ENCODE peak calls at places on chromosomes 16 and 17, in ten cellular contexts. H is tibial artery, O is fibroblast of the aortic adventitia, V is AG04450, C is GM06990, E is heart right ventricle, B is left ventricle myocardium inferior, X is endothelial cell, G is right atrium auricular region, F is PC-9. K is an unnamed sample.

GRCh38 chr17:66778531-66778930 is 56.4 kb upstream of the CACNG5 start:
- DNase-seq in H (no peak), O (no peak), V (no peak), C (no peak), E (no peak), B (no peak), X (no peak), G (no peak), F (no peak), K (no peak)

GRCh38 chr16:50045412-50045811 is 20.4 kb upstream of the HEATR3 start:
- DNase-seq in H (no peak), O (no peak), V (no peak), C (no peak), E (no peak), B (no peak), X (no peak), G (no peak), F (no peak), K (no peak)

GRCh38 chr17:80761421-80761871 is 216.8 kb downstream of the RPTOR start:
- DNase-seq in H (no peak), O (peak), V (no peak), C (no peak), E (no peak), B (no peak), X (no peak), G (no peak), F (peak), K (no peak)

GRCh38 chr16:50538411-50539052 is 9.7 kb upstream of the NKD1 start:
- DNase-seq in H (no peak), O (no peak), V (no peak), C (no peak), E (no peak), B (no peak), X (no peak), G (no peak), F (peak), K (no peak)

GRCh38 chr17:17724307-17724921 is 43.2 kb downstream of the RAI1 start:
- DNase-seq in H (no peak), O (peak), V (no peak), C (peak), E (peak), B (no peak), X (peak), G (no peak), F (no peak), K (no peak)

GRCh38 chr17:17757944-17758343 is 76.7 kb downstream of the RAI1 start:
- DNase-seq in H (no peak), O (no peak), V (no peak), C (no peak), E (no peak), B (no peak), X (no peak), G (no peak), F (no peak), K (no peak)

GRCh38 chr17:48603959-48604769 is 622 bp downstream of the HOXB6 start:
- DNase-seq in H (no peak), O (no peak), V (no peak), C (no peak), E (no peak), B (no peak), X (no peak), G (no peak), F (peak), K (peak)

GRCh38 chr16:14196539-14196938 is 125.4 kb downstream of the MRTFB start:
- DNase-seq in H (no peak), O (peak), V (no peak), C (no peak), E (no peak), B (no peak), X (no peak), G (no peak), F (no peak), K (no peak)

GRCh38 chr16:48081656-48082055 is 74.1 kb downstream of the ABCC12 start:
- DNase-seq in H (no peak), O (peak), V (peak), C (no peak), E (no peak), B (no peak), X (no peak), G (no peak), F (peak), K (peak)

GRCh38 chr16:10572611-10573010 is 7.8 kb downstream of the EMP2 start:
- DNase-seq in H (no peak), O (no peak), V (no peak), C (no peak), E (no peak), B (no peak), X (no peak), G (no peak), F (no peak), K (no peak)

GRCh38 chr17:40615295-40615988 is 32.2 kb downstream of the SMARCE1 start:
- DNase-seq in H (no peak), O (peak), V (no peak), C (peak), E (peak), B (no peak), X (peak), G (no peak), F (peak), K (peak)
- TF ChIP-seq CTCF in H (no peak), O (peak), V (peak), C (peak), E (peak), B (peak), X (peak), G (peak), F (peak), K (peak)

GRCh38 chr17:50531428-50532025 is 1.0 kb upstream of the EPN3 start:
- DNase-seq in H (no peak), O (no peak), V (no peak), C (no peak), E (no peak), B (no peak), X (no peak), G (no peak), F (no peak), K (no peak)
- TF ChIP-seq CTCF in H (no peak), O (no peak), V (no peak), C (no peak), E (no peak), B (no peak), X (no peak), G (no peak), F (no peak), K (no peak)

DNA sequence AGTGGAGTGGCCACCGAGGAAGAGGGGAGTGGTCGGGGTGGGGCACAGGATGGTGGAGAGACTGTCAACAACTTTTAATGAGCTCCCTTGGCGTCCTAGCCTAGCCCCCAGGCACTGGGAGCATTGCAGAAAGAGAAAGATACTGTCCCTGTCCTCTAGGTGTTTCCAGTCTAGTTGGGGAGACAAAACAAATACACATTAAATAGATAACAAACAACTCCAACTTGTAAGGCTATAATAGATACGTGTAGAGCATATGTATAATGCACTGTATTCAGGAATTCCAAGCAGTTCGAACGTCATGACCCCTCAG is 435 bp upstream of the UBE2O start:
- DNase-seq in H (no peak), O (no peak), V (no peak), C (no peak), E (no peak), B (no peak), X (no peak), G (no peak), F (no peak), K (no peak)
- TF ChIP-seq CTCF in H (no peak), O (no peak), V (no peak), C (no peak), E (no peak), B (no peak), X (no peak), G (no peak), F (no peak), K (no peak)

GRCh38 chr16:90000733-90001427 is 18.4 kb downstream of the DBNDD1 start:
- DNase-seq in H (no peak), O (no peak), V (no peak), C (no peak), E (no peak), B (no peak), X (no peak), G (no peak), F (no peak), K (no peak)

GRCh38 chr16:90001761-90002503 is 17.3 kb downstream of the DBNDD1 start:
- DNase-seq in H (no peak), O (no peak), V (no peak), C (no peak), E (no peak), B (no peak), X (no peak), G (no peak), F (no peak), K (no peak)

GRCh38 chr16:89996178-89996489 is 23.1 kb downstream of the DBNDD1 start:
- DNase-seq in H (no peak), O (no peak), V (no peak), C (no peak), E (no peak), B (no peak), X (no peak), G (no peak), F (no peak), K (no peak)

GRCh38 chr16:90002759-90003158 is 16.5 kb downstream of the DBNDD1 start:
- DNase-seq in H (no peak), O (no peak), V (no peak), C (no peak), E (no peak), B (no peak), X (no peak), G (no peak), F (no peak), K (no peak)

DNA sequence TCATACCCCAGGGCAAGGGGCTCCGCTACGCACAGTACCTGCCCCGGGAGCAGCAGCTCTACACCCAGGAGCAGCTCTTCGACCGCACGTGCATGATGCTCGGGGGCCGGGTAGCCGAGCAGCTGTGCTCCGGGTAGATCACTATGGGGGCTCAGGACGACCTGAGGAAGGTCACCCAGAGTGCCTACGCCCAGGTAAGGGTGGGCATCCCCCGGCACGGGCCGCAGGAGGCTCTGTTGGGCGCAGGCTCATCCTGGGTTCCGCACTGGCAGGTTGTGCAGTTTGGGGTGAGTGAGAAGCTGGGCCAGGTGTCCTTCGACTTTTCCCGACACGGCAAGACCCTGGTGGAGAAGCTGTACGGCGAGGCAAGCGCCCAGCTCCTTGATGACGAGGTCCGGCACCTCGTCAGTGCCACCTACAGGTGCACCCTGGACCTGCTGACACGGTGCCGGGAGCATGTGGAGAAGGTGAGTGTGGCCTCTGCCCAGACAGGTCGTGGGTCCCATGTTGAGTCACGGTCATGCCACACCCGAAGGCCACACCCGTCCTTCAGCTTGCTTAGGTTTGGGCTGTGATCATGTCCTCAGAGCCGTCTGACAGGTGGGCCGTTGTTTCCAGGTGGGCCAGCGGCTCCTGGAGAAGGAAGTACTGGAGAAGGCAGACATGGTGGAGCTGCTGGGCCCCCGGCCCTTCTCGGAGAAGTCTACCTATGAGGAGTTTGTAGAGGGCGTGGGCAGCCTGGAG is 19.3 kb downstream of the DBNDD1 start:
- DNase-seq in H (no peak), O (no peak), V (no peak), C (no peak), E (no peak), B (no peak), X (no peak), G (no peak), F (no peak), K (no peak)
- TF ChIP-seq CTCF in H (no peak), O (no peak), V (no peak), C (no peak), E (no peak), B (no peak), X (no peak), G (no peak), F (no peak), K (no peak)

DNA sequence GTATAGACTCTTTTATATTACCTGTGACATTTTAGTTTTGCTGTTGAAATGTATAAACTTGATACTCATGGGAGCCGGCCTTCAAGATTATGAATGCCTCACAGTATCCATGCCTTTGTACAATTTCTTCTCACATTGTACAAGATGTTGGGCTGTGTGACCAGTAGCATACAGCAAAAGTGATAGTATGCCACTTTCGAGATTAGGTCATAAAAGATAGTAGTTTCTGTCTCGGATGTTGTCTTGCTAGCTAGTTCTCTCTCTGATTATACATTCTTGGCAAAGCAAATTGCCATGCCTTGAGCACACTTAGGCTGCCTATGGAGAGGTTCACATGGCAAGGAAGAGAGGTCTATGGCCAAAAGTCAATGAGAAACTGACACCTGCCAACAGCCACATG is 1309.8 kb upstream of the CDH8 start:
- DNase-seq in H (no peak), O (no peak), V (no peak), C (no peak), E (no peak), B (no peak), X (no peak), G (no peak), F (no peak), K (no peak)
- TF ChIP-seq CTCF in H (no peak), O (no peak), V (no peak), C (no peak), E (no peak), B (no peak), X (no peak), G (no peak), F (no peak), K (no peak)

GRCh38 chr17:56231693-56232092 is 78.4 kb downstream of the ANKFN1 start:
- DNase-seq in H (no peak), O (no peak), V (no peak), C (no peak), E (no peak), B (no peak), X (no peak), G (no peak), F (no peak), K (no peak)
- TF ChIP-seq CTCF in H (no peak), O (no peak), V (no peak), C (no peak), E (no peak), B (no peak), X (no peak), G (no peak), F (no peak), K (no peak)

GRCh38 chr16:85697441-85697840 is 8.7 kb upstream of the GINS2 start:
- DNase-seq in H (no peak), O (no peak), V (no peak), C (no peak), E (no peak), B (no peak), X (no peak), G (no peak), F (no peak), K (no peak)

GRCh38 chr16:85699628-85700027 is 10.9 kb upstream of the GINS2 start:
- DNase-seq in H (no peak), O (peak), V (no peak), C (no peak), E (no peak), B (peak), X (no peak), G (peak), F (no peak), K (no peak)

GRCh38 chr16:85696761-85697160 is 8.0 kb upstream of the GINS2 start:
- DNase-seq in H (no peak), O (no peak), V (no peak), C (no peak), E (no peak), B (no peak), X (no peak), G (no peak), F (no peak), K (no peak)

GRCh38 chr16:85698459-85699223 is 9.9 kb upstream of the GINS2 start:
- DNase-seq in H (no peak), O (no peak), V (no peak), C (no peak), E (no peak), B (no peak), X (no peak), G (no peak), F (no peak), K (no peak)

GRCh38 chr16:85699224-85699558 is 10.4 kb upstream of the GINS2 start:
- DNase-seq in H (no peak), O (no peak), V (no peak), C (no peak), E (no peak), B (no peak), X (no peak), G (no peak), F (no peak), K (no peak)
- TF ChIP-seq CTCF in H (no peak), O (no peak), V (no peak), C (no peak), E (no peak), B (no peak), X (no peak), G (no peak), F (no peak), K (no peak)